ENCODE peak calls at places on chromosomes 6 and 20, in ten cellular contexts. G is K562, Z is ovary, R is suprapubic skin, Q is GM12892, F is sigmoid colon, V is IMR-90, L is Peyer's patch, I is lower leg skin, M is testis. C is an unnamed sample.

GRCh38 chr20:1324598-1325172 is 4.3 kb downstream of the SDCBP2 start:
- DNase-seq in G (peak), Z (no peak), R (peak), Q (no peak), F (peak), V (peak), L (no peak), I (peak), M (no peak), C (no peak)

GRCh38 chr20:32560482-32560988 is 24.6 kb downstream of the NOL4L start:
- DNase-seq in G (no peak), Z (no peak), R (no peak), Q (no peak), F (no peak), V (no peak), L (no peak), I (no peak), M (no peak), C (no peak)

GRCh38 chr6:154882107-154882506 is 113.0 kb upstream of the TIAM2 start:
- DNase-seq in G (no peak), Z (no peak), R (no peak), Q (no peak), F (no peak), V (peak), L (no peak), I (no peak), M (no peak), C (no peak)

GRCh38 chr6:156862711-156863110 is 85.5 kb downstream of the ARID1B start:
- DNase-seq in G (no peak), Z (no peak), R (no peak), Q (no peak), F (no peak), V (no peak), L (no peak), I (no peak), M (no peak), C (no peak)

GRCh38 chr6:154792761-154793160 is 59.5 kb downstream of the SCAF8 start:
- DNase-seq in G (no peak), Z (no peak), R (no peak), Q (no peak), F (no peak), V (peak), L (no peak), I (no peak), M (no peak), C (no peak)

GRCh38 chr20:13220857-13221297 is at the start of gene ISM1:
- DNase-seq in G (no peak), Z (no peak), R (no peak), Q (peak), F (no peak), V (no peak), L (no peak), I (peak), M (peak), C (no peak)

GRCh38 chr20:36262440-36262839 is 26.2 kb downstream of the AAR2 start:
- DNase-seq in G (no peak), Z (no peak), R (no peak), Q (no peak), F (peak), V (no peak), L (no peak), I (no peak), M (no peak), C (no peak)

GRCh38 chr6:11229267-11230043 is 3.0 kb downstream of the NEDD9 start:
- DNase-seq in G (no peak), Z (no peak), R (no peak), Q (no peak), F (no peak), V (no peak), L (no peak), I (no peak), M (peak), C (no peak)

GRCh38 chr6:144820270-144820669 is 535.1 kb downstream of the UTRN start:
- DNase-seq in G (no peak), Z (no peak), R (no peak), Q (no peak), F (no peak), V (peak), L (no peak), I (no peak), M (no peak), C (no peak)

GRCh38 chr6:155316419-155316818 is 2.1 kb upstream of the TFB1M start:
- DNase-seq in G (no peak), Z (no peak), R (no peak), Q (no peak), F (no peak), V (no peak), L (no peak), I (no peak), M (no peak), C (no peak)

GRCh38 chr6:99092461-99092860 is 144.7 kb upstream of the FBXL4 start:
- DNase-seq in G (no peak), Z (no peak), R (no peak), Q (no peak), F (no peak), V (no peak), L (no peak), I (no peak), M (no peak), C (no peak)

GRCh38 chr6:20564777-20565176 is 30.5 kb downstream of the CDKAL1 start:
- DNase-seq in G (no peak), Z (no peak), R (no peak), Q (no peak), F (no peak), V (peak), L (no peak), I (no peak), M (no peak), C (no peak)

GRCh38 chr20:12605751-12606150 is 403.0 kb upstream of the SPTLC3 start:
- DNase-seq in G (no peak), Z (no peak), R (no peak), Q (no peak), F (no peak), V (no peak), L (no peak), I (no peak), M (no peak), C (no peak)

GRCh38 chr6:2772840-2773239 is 7.6 kb downstream of the WRNIP1 start:
- DNase-seq in G (no peak), Z (no peak), R (no peak), Q (no peak), F (no peak), V (no peak), L (no peak), I (no peak), M (no peak), C (no peak)

GRCh38 chr6:90103056-90103793 is 193.4 kb downstream of the BACH2 start:
- DNase-seq in G (no peak), Z (no peak), R (no peak), Q (no peak), F (no peak), V (no peak), L (peak), I (no peak), M (no peak), C (no peak)

GRCh38 chr20:63641146-63641791 is 12.0 kb downstream of the STMN3 start:
- DNase-seq in G (peak), Z (no peak), R (no peak), Q (no peak), F (no peak), V (no peak), L (peak), I (peak), M (no peak), C (no peak)

GRCh38 chr6:111030008-111031006 is 48.5 kb downstream of the RPF2 start:
- DNase-seq in G (no peak), Z (peak), R (no peak), Q (no peak), F (no peak), V (no peak), L (no peak), I (no peak), M (peak), C (no peak)

GRCh38 chr6:129309154-129309553 is 400.8 kb downstream of the ARHGAP18 start:
- DNase-seq in G (no peak), Z (no peak), R (no peak), Q (no peak), F (no peak), V (no peak), L (no peak), I (no peak), M (no peak), C (no peak)

GRCh38 chr6:42190784-42191183 is 4.0 kb downstream of the GUCA1B start:
- DNase-seq in G (peak), Z (no peak), R (no peak), Q (no peak), F (no peak), V (peak), L (no peak), I (no peak), M (no peak), C (no peak)

GRCh38 chr6:6962086-6962485 is 145.7 kb upstream of the RREB1 start:
- DNase-seq in G (no peak), Z (no peak), R (no peak), Q (no peak), F (no peak), V (no peak), L (no peak), I (no peak), M (no peak), C (no peak)

GRCh38 chr20:14401479-14402138 is 64.2 kb upstream of the FLRT3 start:
- DNase-seq in G (no peak), Z (no peak), R (no peak), Q (no peak), F (no peak), V (no peak), L (no peak), I (no peak), M (no peak), C (no peak)

GRCh38 chr6:56551409-56552120 is 91.1 kb downstream of the DST start:
- DNase-seq in G (no peak), Z (no peak), R (no peak), Q (no peak), F (peak), V (no peak), L (no peak), I (no peak), M (no peak), C (no peak)

GRCh38 chr6:40962241-40962640 is 76.8 kb downstream of the UNC5CL start:
- DNase-seq in G (no peak), Z (no peak), R (no peak), Q (peak), F (no peak), V (peak), L (no peak), I (no peak), M (no peak), C (peak)

DNA sequence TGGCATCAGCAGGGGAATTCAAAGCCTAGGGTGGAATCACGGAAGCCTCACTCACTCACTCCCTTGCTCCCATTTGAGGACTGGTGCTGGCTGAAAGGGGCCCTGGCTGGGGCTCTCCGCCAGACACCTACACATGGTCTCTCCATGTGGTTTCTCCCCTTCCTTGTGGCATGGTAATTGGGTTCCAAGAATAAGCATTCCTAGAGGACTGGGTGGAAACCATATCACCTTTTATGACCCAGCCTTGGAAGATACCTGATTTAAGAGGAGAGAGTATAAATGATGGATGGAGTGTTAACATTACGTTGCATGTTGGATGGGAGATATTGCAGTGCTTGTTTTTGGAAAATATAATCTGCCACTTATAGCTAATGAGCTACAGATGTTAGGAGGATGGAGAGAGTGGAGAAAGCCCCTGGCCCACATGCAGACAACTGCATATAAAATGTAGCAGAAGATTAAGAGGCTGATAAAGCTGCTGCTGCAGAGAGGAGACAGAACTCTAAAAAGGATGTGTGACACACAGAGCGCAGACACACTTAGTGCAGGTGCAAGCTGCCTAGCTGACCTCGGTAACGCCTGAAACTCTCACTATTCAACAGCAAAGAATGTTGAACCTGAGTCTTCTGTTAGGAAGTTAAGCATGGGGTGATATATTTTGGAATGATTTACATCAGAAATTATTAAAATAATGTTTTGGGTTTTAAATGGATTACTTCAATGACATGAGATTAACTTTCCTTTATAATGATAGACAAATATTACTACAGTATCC is 23.3 kb upstream of the CDKN1A start:
- DNase-seq in G (no peak), Z (no peak), R (no peak), Q (no peak), F (no peak), V (no peak), L (no peak), I (no peak), M (no peak), C (no peak)
- TF ChIP-seq POLR2A in G (no peak), Z (no peak), R (no peak), Q (no peak), F (no peak), V (no peak), L (no peak), I (no peak), M (no peak), C (no peak)

GRCh38 chr6:123201869-123202372 is 205.9 kb downstream of the CLVS2 start:
- DNase-seq in G (no peak), Z (no peak), R (no peak), Q (no peak), F (no peak), V (no peak), L (no peak), I (no peak), M (no peak), C (no peak)

GRCh38 chr6:123208111-123208510 is 212.1 kb downstream of the CLVS2 start:
- DNase-seq in G (no peak), Z (no peak), R (no peak), Q (no peak), F (no peak), V (no peak), L (no peak), I (no peak), M (no peak), C (no peak)

DNA sequence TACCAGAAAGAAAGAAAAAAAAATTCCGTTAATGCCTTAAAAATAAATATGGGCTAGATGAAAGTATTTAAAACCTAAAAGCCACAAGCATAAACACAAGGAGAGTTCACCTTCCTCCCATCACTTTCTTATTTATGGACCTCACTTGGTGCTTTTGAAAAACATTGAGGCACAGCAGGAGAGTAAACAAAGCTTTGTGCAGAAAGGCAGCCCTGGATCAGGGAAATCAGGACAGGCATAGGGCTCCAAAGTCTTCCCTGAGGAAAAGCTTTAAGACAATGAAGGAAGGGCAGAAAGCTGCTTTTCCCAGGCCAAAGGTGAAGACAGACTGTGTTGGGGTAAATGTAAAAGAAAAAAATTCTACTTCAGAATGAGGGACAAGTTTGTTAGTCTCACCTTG is 207.9 kb downstream of the CLVS2 start:
- DNase-seq in G (no peak), Z (no peak), R (no peak), Q (no peak), F (no peak), V (no peak), L (no peak), I (no peak), M (no peak), C (no peak)
- TF ChIP-seq POLR2A in G (no peak), Z (no peak), R (no peak), Q (no peak), F (no peak), V (no peak), L (no peak), I (no peak), M (no peak), C (no peak)

GRCh38 chr6:30101939-30102700 is 10.8 kb downstream of the TRIM31 start:
- DNase-seq in G (peak), Z (peak), R (peak), Q (peak), F (peak), V (peak), L (peak), I (peak), M (peak), C (peak)
- TF ChIP-seq POLR2A in G (peak), Z (no peak), R (no peak), Q (no peak), F (peak), V (no peak), L (peak), I (no peak), M (no peak), C (peak)

GRCh38 chr6:135180458-135181332 is at the start of gene MYB:
- DNase-seq in G (peak), Z (peak), R (peak), Q (peak), F (no peak), V (peak), L (peak), I (no peak), M (peak), C (peak)
- TF ChIP-seq POLR2A in G (peak), Z (no peak), R (no peak), Q (peak), F (no peak), V (no peak), L (no peak), I (no peak), M (no peak), C (peak)

DNA sequence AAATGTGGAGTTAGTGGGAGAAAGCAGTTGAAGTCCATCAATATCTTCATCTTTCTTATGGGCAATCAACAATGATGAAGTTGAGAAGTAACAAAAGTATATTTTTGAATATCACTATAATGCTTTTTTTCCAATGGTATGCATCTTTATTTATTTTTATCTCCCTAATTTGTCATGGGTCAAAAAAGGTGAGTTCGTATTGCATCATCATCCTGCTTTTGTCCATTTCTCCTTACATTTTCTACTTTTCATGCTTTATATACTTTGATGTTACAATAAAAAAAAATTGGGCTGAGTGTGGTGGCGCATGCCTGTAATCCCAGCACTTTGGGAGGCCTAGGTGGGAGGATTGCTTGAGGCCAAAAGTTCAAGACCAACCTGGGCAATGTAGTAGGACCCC is 101.2 kb upstream of the STXBP5 start:
- DNase-seq in G (no peak), Z (no peak), R (no peak), Q (no peak), F (no peak), V (no peak), L (no peak), I (no peak), M (no peak), C (no peak)
- TF ChIP-seq POLR2A in G (no peak), Z (no peak), R (no peak), Q (no peak), F (no peak), V (no peak), L (no peak), I (no peak), M (no peak), C (no peak)

GRCh38 chr6:169393753-169394152 is 140.1 kb upstream of the THBS2 start:
- DNase-seq in G (no peak), Z (no peak), R (no peak), Q (no peak), F (no peak), V (no peak), L (no peak), I (peak), M (no peak), C (no peak)
- TF ChIP-seq POLR2A in G (no peak), Z (no peak), R (no peak), Q (no peak), F (no peak), V (no peak), L (no peak), I (no peak), M (no peak), C (no peak)

DNA sequence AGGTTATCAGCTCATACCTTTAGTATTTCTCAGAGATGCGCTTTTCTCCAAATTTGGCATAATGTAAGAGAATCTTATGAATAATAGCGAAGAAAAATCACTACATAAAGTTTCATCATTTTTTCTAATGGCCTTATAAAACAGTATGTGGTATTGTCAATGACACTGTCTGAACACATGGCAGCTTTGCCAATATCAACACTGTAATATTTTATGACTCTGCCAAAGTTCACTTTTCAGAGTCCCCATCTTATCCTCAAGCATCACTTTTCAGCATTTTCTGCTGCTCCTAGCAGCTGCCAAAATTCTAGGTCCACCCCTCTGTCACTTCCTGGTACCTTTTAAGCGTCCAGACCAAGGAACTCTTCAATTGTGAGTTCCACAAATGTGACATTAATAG is 171.5 kb upstream of the C6orf118 start:
- DNase-seq in G (no peak), Z (no peak), R (no peak), Q (no peak), F (no peak), V (no peak), L (no peak), I (no peak), M (no peak), C (no peak)
- TF ChIP-seq POLR2A in G (no peak), Z (no peak), R (no peak), Q (no peak), F (no peak), V (no peak), L (no peak), I (no peak), M (no peak), C (no peak)

DNA sequence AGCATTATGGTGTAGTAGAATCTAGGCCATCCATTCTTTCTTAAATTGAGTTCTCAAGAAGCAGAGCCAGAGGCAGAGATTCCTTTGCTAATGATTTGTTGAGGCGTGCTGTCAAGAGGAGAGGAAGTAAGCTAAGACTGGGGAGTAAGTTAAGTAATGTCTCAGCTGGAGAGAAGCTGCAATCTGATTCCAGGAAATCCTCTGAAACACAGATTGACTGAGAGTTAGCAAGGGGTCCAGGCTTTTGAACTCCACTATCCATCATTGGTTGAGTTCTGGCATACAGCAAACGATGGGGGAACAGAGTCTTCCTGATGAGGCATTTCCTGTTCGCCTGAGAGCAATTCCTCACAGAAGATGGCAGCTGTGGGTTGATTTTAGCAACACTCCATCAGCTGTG is 207.4 kb upstream of the RAB32 start:
- DNase-seq in G (no peak), Z (no peak), R (no peak), Q (no peak), F (no peak), V (no peak), L (no peak), I (no peak), M (no peak), C (no peak)
- TF ChIP-seq POLR2A in G (no peak), Z (no peak), R (no peak), Q (no peak), F (no peak), V (no peak), L (no peak), I (no peak), M (no peak), C (no peak)

C was measured in H54.